ENCODE peak calls at places on chromosomes 2 and 18, in six cellular contexts. L is caudate nucleus, P is mesenchymal stem cell, N is iris pigment epithelial cell, V is hepatocyte, C is astrocyte of the spinal cord. Y is an unnamed sample.

GRCh38 chr2:207122914-207123744 is 42.6 kb downstream of the KLF7 start:
- DNase-seq in P (no peak), C (no peak), N (no peak), L (no peak), V (peak; percentile 16), Y (no peak)

GRCh38 chr2:220393717-220394116 is 766.3 kb downstream of the SLC4A3 start:
- DNase-seq in C (no peak), N (no peak), P (no peak), V (no peak), L (no peak), Y (no peak)

GRCh38 chr2:21395366-21395765 is 271.6 kb downstream of the TDRD15 start:
- DNase-seq in C (no peak), N (no peak), P (no peak), V (peak; percentile 32), L (no peak), Y (no peak)

GRCh38 chr2:64650722-64651338 is 2.9 kb downstream of the SERTAD2 start:
- DNase-seq in N (no peak), P (no peak), V (peak; percentile 77), C (no peak), L (no peak), Y (no peak)

GRCh38 chr18:77203071-77203470 is 46.6 kb upstream of the GALR1 start:
- DNase-seq in L (no peak), V (peak; percentile 43), P (no peak), N (no peak), C (peak; percentile 15), Y (no peak)

GRCh38 chr2:189628817-189629552 is 32.3 kb upstream of the ASNSD1 start:
- DNase-seq in C (peak; percentile 2), N (peak; percentile 45), L (no peak), V (no peak), P (peak; percentile 17), Y (no peak)

GRCh38 chr2:85998071-85998991 is 107.4 kb downstream of the POLR1A start:
- DNase-seq in N (peak; percentile 75), V (peak; percentile 41), C (peak; percentile 78), P (peak; percentile 57), L (no peak), Y (peak; percentile 7)

GRCh38 chr2:171066110-171066509 is 94.6 kb downstream of the TLK1 start:
- DNase-seq in P (no peak), L (no peak), C (no peak), V (no peak), N (no peak), Y (no peak)

GRCh38 chr2:66573866-66574265 is 138.9 kb downstream of the MEIS1 start:
- DNase-seq in P (peak; percentile 51), V (peak; percentile 24), N (no peak), L (no peak), C (peak; percentile 29), Y (no peak)

GRCh38 chr2:226333388-226333787 is 466.2 kb downstream of the IRS1 start:
- DNase-seq in C (no peak), P (no peak), V (no peak), N (no peak), L (no peak), Y (no peak)

GRCh38 chr2:108925735-108926134 is 63.3 kb downstream of the EDAR start:
- DNase-seq in C (no peak), L (no peak), V (no peak), N (no peak), P (no peak), Y (no peak)

GRCh38 chr2:204795156-204795555 is 249.9 kb downstream of the PARD3B start:
- DNase-seq in L (no peak), P (peak; percentile 48), C (peak; percentile 30), N (peak; percentile 55), V (no peak), Y (no peak)

GRCh38 chr2:199455533-199456382 is 2.0 kb downstream of the SATB2 start:
- DNase-seq in L (no peak), V (peak; percentile 72), N (peak; percentile 10), C (no peak), P (no peak), Y (no peak)

GRCh38 chr2:137138263-137138662 is 372.9 kb downstream of the THSD7B start:
- DNase-seq in P (no peak), V (no peak), L (no peak), N (no peak), C (no peak), Y (no peak)

GRCh38 chr2:9273496-9273895 is 66.9 kb downstream of the ASAP2 start:
- DNase-seq in C (no peak), V (no peak), N (no peak), L (no peak), P (no peak), Y (no peak)

GRCh38 chr2:161423351-161424178 is 7.5 kb downstream of the TBR1 start:
- DNase-seq in V (peak; percentile 26), N (no peak), L (no peak), P (no peak), C (no peak), Y (no peak)

GRCh38 chr2:20196053-20196880 is 28.7 kb downstream of the SDC1 start:
- DNase-seq in P (no peak), V (peak; percentile 56), L (no peak), N (no peak), C (no peak), Y (no peak)

GRCh38 chr2:96241227-96241626 is 24.6 kb downstream of the TMEM127 start:
- DNase-seq in V (no peak), N (no peak), C (no peak), L (no peak), P (no peak), Y (no peak)

GRCh38 chr18:78727877-78728276 is 251.7 kb upstream of the SALL3 start:
- DNase-seq in L (no peak), V (no peak), C (no peak), P (no peak), N (no peak), Y (no peak)

GRCh38 chr2:45754087-45755015 is 102.9 kb downstream of the PRKCE start:
- DNase-seq in N (no peak), V (no peak), L (no peak), C (no peak), P (no peak), Y (no peak)

GRCh38 chr18:11324510-11324909 is 175.1 kb upstream of the PIEZO2 start:
- DNase-seq in N (peak; percentile 70), V (no peak), L (no peak), P (peak; percentile 34), C (peak; percentile 35), Y (no peak)

GRCh38 chr18:9057646-9058045 is 44.9 kb upstream of the NDUFV2 start:
- DNase-seq in C (no peak), P (no peak), V (no peak), L (no peak), N (no peak), Y (no peak)

GRCh38 chr2:138712212-138712979 is 67.8 kb downstream of the NXPH2 start:
- DNase-seq in N (peak; percentile 19), C (peak; percentile 31), V (peak; percentile 9), P (peak; percentile 56), L (no peak), Y (no peak)

Y was measured in effector CD8-positive, alpha-beta T cell.